ENCODE peak calls at places on chromosomes 6 and 20, in six cellular contexts. One of them, this sample, is unnamed.

GRCh38 chr6:139361211-139361610 is 13.2 kb downstream of the CITED2 start:
- DNase-seq in tibial nerve: no peak
- DNase-seq in K562: no peak
- DNase-seq in heart left ventricle: no peak
- DNase-seq in upper lobe of left lung: no peak
- DNase-seq in left lung: no peak
- DNase-seq in this sample: no peak

GRCh38 chr6:17096076-17096475 is 5.8 kb upstream of the STMND1 start:
- DNase-seq in tibial nerve: no peak
- DNase-seq in left lung: no peak
- DNase-seq in upper lobe of left lung: no peak
- DNase-seq in heart left ventricle: no peak
- DNase-seq in K562: no peak
- DNase-seq in this sample: no peak

GRCh38 chr20:24149881-24150307 is 161.3 kb upstream of the GGTLC1 start:
- DNase-seq in K562: peak
- DNase-seq in left lung: no peak
- DNase-seq in heart left ventricle: peak
- DNase-seq in tibial nerve: no peak
- DNase-seq in upper lobe of left lung: no peak
- DNase-seq in this sample: no peak

GRCh38 chr6:37913210-37913609 is 93.7 kb downstream of the ZFAND3 start:
- DNase-seq in heart left ventricle: no peak
- DNase-seq in upper lobe of left lung: no peak
- DNase-seq in tibial nerve: no peak
- DNase-seq in K562: no peak
- DNase-seq in left lung: no peak
- DNase-seq in this sample: no peak

GRCh38 chr20:14950633-14951032 is 613.2 kb upstream of the FLRT3 start:
- DNase-seq in left lung: no peak
- DNase-seq in tibial nerve: no peak
- DNase-seq in heart left ventricle: no peak
- DNase-seq in upper lobe of left lung: no peak
- DNase-seq in K562: no peak
- DNase-seq in this sample: no peak

GRCh38 chr6:107585815-107586435 is 96.0 kb downstream of the SOBP start:
- DNase-seq in K562: no peak
- DNase-seq in heart left ventricle: no peak
- DNase-seq in tibial nerve: no peak
- DNase-seq in upper lobe of left lung: no peak
- DNase-seq in left lung: no peak
- DNase-seq in this sample: no peak

GRCh38 chr20:20755227-20755626 is 42.8 kb upstream of the RALGAPA2 start:
- DNase-seq in K562: no peak
- DNase-seq in upper lobe of left lung: no peak
- DNase-seq in tibial nerve: no peak
- DNase-seq in left lung: no peak
- DNase-seq in heart left ventricle: no peak
- DNase-seq in this sample: no peak

GRCh38 chr6:123393333-123393732 is 243.4 kb downstream of the TRDN start:
- DNase-seq in upper lobe of left lung: no peak
- DNase-seq in K562: no peak
- DNase-seq in tibial nerve: no peak
- DNase-seq in heart left ventricle: no peak
- DNase-seq in left lung: no peak
- DNase-seq in this sample: no peak

GRCh38 chr6:31407699-31408098 is 4.3 kb downstream of the MICA start:
- DNase-seq in upper lobe of left lung: no peak
- DNase-seq in tibial nerve: no peak
- DNase-seq in left lung: no peak
- DNase-seq in K562: no peak
- DNase-seq in heart left ventricle: no peak
- DNase-seq in this sample: no peak

GRCh38 chr6:116761779-116762178 is 3.7 kb downstream of the FAM162B start:
- DNase-seq in left lung: no peak
- DNase-seq in tibial nerve: no peak
- DNase-seq in heart left ventricle: no peak
- DNase-seq in upper lobe of left lung: no peak
- DNase-seq in K562: peak
- DNase-seq in this sample: no peak

GRCh38 chr6:95511404-95511803 is 65.9 kb upstream of the MANEA start:
- DNase-seq in tibial nerve: no peak
- DNase-seq in heart left ventricle: no peak
- DNase-seq in upper lobe of left lung: no peak
- DNase-seq in left lung: no peak
- DNase-seq in K562: no peak
- DNase-seq in this sample: no peak

GRCh38 chr6:167796668-167797031 is 30.1 kb upstream of the AFDN start:
- DNase-seq in K562: no peak
- DNase-seq in left lung: peak
- DNase-seq in heart left ventricle: no peak
- DNase-seq in tibial nerve: no peak
- DNase-seq in upper lobe of left lung: no peak
- DNase-seq in this sample: no peak

GRCh38 chr6:101396552-101397173 is 3.2 kb downstream of the GRIK2 start:
- DNase-seq in upper lobe of left lung: no peak
- DNase-seq in K562: peak
- DNase-seq in left lung: no peak
- DNase-seq in heart left ventricle: peak
- DNase-seq in tibial nerve: no peak
- DNase-seq in this sample: no peak

GRCh38 chr20:38255389-38255788 is 5.1 kb downstream of the KIAA1755 start:
- DNase-seq in upper lobe of left lung: no peak
- DNase-seq in tibial nerve: no peak
- DNase-seq in heart left ventricle: no peak
- DNase-seq in left lung: no peak
- DNase-seq in K562: no peak
- DNase-seq in this sample: peak

GRCh38 chr20:62971211-62971949 is 18.9 kb downstream of the SLC17A9 start:
- DNase-seq in upper lobe of left lung: peak
- DNase-seq in tibial nerve: no peak
- DNase-seq in K562: no peak
- DNase-seq in left lung: no peak
- DNase-seq in heart left ventricle: no peak
- DNase-seq in this sample: no peak
- H3K4me3 ChIP-seq in upper lobe of left lung: no peak
- H3K4me3 ChIP-seq in tibial nerve: no peak
- H3K4me3 ChIP-seq in K562: no peak
- H3K4me3 ChIP-seq in left lung: no peak
- H3K4me3 ChIP-seq in heart left ventricle: no peak
- H3K4me3 ChIP-seq in this sample: no peak

GRCh38 chr6:166476061-166476591 is 93.4 kb upstream of the MPC1 start:
- DNase-seq in heart left ventricle: no peak
- DNase-seq in K562: no peak
- DNase-seq in upper lobe of left lung: no peak
- DNase-seq in tibial nerve: no peak
- DNase-seq in left lung: no peak
- DNase-seq in this sample: no peak

GRCh38 chr6:166483026-166483425 is 100.3 kb upstream of the MPC1 start:
- DNase-seq in tibial nerve: no peak
- DNase-seq in K562: no peak
- DNase-seq in left lung: peak
- DNase-seq in upper lobe of left lung: no peak
- DNase-seq in heart left ventricle: no peak
- DNase-seq in this sample: peak

GRCh38 chr6:166477647-166478365 is 95.1 kb upstream of the MPC1 start:
- DNase-seq in K562: no peak
- DNase-seq in heart left ventricle: no peak
- DNase-seq in left lung: peak
- DNase-seq in tibial nerve: no peak
- DNase-seq in upper lobe of left lung: no peak
- DNase-seq in this sample: peak

GRCh38 chr6:166476634-166477215 is 94.0 kb upstream of the MPC1 start:
- DNase-seq in tibial nerve: no peak
- DNase-seq in left lung: no peak
- DNase-seq in heart left ventricle: no peak
- DNase-seq in K562: no peak
- DNase-seq in upper lobe of left lung: no peak
- DNase-seq in this sample: no peak

GRCh38 chr6:166478782-166479592 is 96.2 kb upstream of the MPC1 start:
- DNase-seq in heart left ventricle: no peak
- DNase-seq in K562: no peak
- DNase-seq in tibial nerve: no peak
- DNase-seq in left lung: peak
- DNase-seq in upper lobe of left lung: no peak
- DNase-seq in this sample: no peak
- H3K27ac ChIP-seq in heart left ventricle: no peak
- H3K27ac ChIP-seq in K562: no peak
- H3K27ac ChIP-seq in tibial nerve: no peak
- H3K27ac ChIP-seq in left lung: no peak
- H3K27ac ChIP-seq in upper lobe of left lung: no peak
- H3K27ac ChIP-seq in this sample: no peak

GRCh38 chr6:114108119-114109002 is 137.4 kb upstream of the HDAC2 start:
- DNase-seq in upper lobe of left lung: no peak
- DNase-seq in K562: peak
- DNase-seq in tibial nerve: peak
- DNase-seq in left lung: no peak
- DNase-seq in heart left ventricle: peak
- DNase-seq in this sample: peak
- TF ChIP-seq CTCF in upper lobe of left lung: peak
- TF ChIP-seq CTCF in K562: peak
- TF ChIP-seq CTCF in tibial nerve: peak
- TF ChIP-seq CTCF in left lung: peak
- TF ChIP-seq CTCF in heart left ventricle: peak
- TF ChIP-seq CTCF in this sample: peak

DNA sequence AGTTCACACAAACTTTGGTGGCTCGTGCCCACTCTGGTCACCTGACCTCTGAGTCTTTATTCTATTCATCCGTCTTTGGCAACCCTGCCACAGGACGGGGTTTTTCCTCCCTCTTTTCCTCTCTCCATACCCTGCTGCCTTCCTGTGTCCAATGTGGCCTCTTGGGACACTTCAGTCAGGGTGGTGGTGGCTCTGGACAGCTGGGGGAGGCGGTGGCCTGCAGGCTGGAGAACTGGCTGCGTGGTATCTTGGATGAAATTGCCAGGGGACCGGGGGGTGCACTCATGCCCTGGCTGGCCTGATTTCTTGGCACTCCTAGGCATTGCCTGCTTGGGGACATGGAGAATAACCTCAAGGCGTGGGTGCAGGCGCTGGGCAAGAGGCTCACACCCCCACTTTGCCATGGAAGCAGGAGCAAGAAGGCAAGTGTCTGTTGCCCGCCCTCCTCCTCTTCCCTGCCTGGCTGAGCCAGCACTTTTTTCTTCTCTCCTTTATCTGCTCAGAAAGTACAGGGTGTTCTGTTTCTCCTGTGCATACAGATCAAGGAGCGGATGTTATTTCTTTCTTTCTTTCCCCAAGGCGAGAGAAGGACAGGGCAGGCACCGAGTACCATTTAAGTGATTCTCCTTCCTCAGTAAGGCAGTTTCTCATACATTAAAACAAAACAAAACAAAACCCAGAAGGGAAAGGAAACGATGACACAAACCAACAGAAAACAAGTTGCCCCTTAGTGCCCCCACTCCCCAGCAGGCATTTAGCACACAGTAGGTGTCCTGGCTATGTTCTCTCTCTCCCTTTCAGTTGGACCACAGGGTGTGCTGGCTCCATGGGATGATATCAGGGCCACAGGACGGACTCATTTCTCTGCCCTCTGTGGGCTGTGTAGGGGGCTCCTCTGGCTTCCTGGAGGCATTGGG is 155.5 kb upstream of the RNF24 start:
- DNase-seq in tibial nerve: no peak
- DNase-seq in K562: no peak
- DNase-seq in heart left ventricle: no peak
- DNase-seq in left lung: no peak
- DNase-seq in upper lobe of left lung: no peak
- DNase-seq in this sample: peak
- H3K4me3 ChIP-seq in tibial nerve: peak
- H3K4me3 ChIP-seq in K562: no peak
- H3K4me3 ChIP-seq in heart left ventricle: no peak
- H3K4me3 ChIP-seq in left lung: no peak
- H3K4me3 ChIP-seq in upper lobe of left lung: no peak
- H3K4me3 ChIP-seq in this sample: peak